ENCODE peak calls at places on chromosomes 3 and 15, in five cellular contexts. Z, X, K, N and C are unnamed samples.
A peak's percentile ranks its signal among the peaks of the same experiment; 100 is the strongest.

GRCh38 chr3:100024520-100025303 is 89.6 kb downstream of the FILIP1L start:
- DNase-seq in Z (no peak), X (no peak), K (no peak), N (no peak), C (no peak)

GRCh38 chr3:132730891-132731580 is 8.8 kb upstream of the NPHP3 start:
- DNase-seq in Z (peak; percentile 8), X (no peak), K (no peak), N (no peak), C (no peak)

GRCh38 chr15:77988386-77989301 is 88.9 kb downstream of the TBC1D2B start:
- DNase-seq in Z (no peak), X (peak; percentile 12), K (peak; percentile 18), N (no peak), C (no peak)

GRCh38 chr15:90337256-90337655 is 14.8 kb upstream of the ZNF774 start:
- DNase-seq in Z (no peak), X (no peak), K (no peak), N (no peak), C (no peak)

GRCh38 chr3:159726231-159726964 is 262.2 kb upstream of the IL12A start:
- DNase-seq in Z (no peak), X (no peak), K (no peak), N (peak; percentile 55), C (no peak)

GRCh38 chr15:81373996-81374395 is at the start of gene TMC3:
- DNase-seq in Z (no peak), X (no peak), K (no peak), N (no peak), C (no peak)

GRCh38 chr3:147730311-147730710 is 321.1 kb downstream of the ZIC1 start:
- DNase-seq in Z (no peak), X (no peak), K (no peak), N (no peak), C (no peak)

GRCh38 chr15:99014803-99015676 is 7.4 kb upstream of the PGPEP1L start:
- DNase-seq in Z (peak; percentile 61), X (peak; percentile 84), K (peak; percentile 65), N (peak; percentile 36), C (peak; percentile 43)

GRCh38 chr3:16112910-16113504 is 61.5 kb upstream of the GALNT15 start:
- DNase-seq in Z (no peak), X (no peak), K (no peak), N (no peak), C (no peak)

GRCh38 chr3:57691411-57692133 is 1.3 kb downstream of the DENND6A start:
- DNase-seq in Z (no peak), X (no peak), K (peak; percentile 18), N (no peak), C (no peak)

GRCh38 chr3:178236555-178237277 is 299.5 kb upstream of the KCNMB2 start:
- DNase-seq in Z (no peak), X (no peak), K (no peak), N (no peak), C (no peak)

GRCh38 chr15:47965297-47965696 is 155.5 kb upstream of the SLC24A5 start:
- DNase-seq in Z (no peak), X (no peak), K (no peak), N (no peak), C (no peak)

GRCh38 chr15:99755692-99756409 is 22.6 kb upstream of the LYSMD4 start:
- DNase-seq in Z (peak; percentile 84), X (peak; percentile 50), K (peak; percentile 26), N (peak; percentile 56), C (peak; percentile 44)

GRCh38 chr15:67108122-67108871 is 42.9 kb downstream of the SMAD3 start:
- DNase-seq in Z (no peak), X (no peak), K (no peak), N (no peak), C (no peak)

GRCh38 chr3:165868088-165868487 is 30.9 kb upstream of the BCHE start:
- DNase-seq in Z (no peak), X (no peak), K (no peak), N (no peak), C (no peak)

GRCh38 chr15:75982468-75982867 is 29.8 kb downstream of the NRG4 start:
- DNase-seq in Z (no peak), X (no peak), K (no peak), N (no peak), C (no peak)

GRCh38 chr3:168847293-168847883 is 751.7 kb upstream of the GOLIM4 start:
- DNase-seq in Z (no peak), X (no peak), K (no peak), N (no peak), C (peak; percentile 3)

GRCh38 chr15:52326758-52327157 is 31.2 kb upstream of the MYO5C start:
- DNase-seq in Z (no peak), X (no peak), K (no peak), N (no peak), C (no peak)

GRCh38 chr15:91865486-91865885 is 12.0 kb downstream of the SLCO3A1 start:
- DNase-seq in Z (no peak), X (no peak), K (no peak), N (no peak), C (no peak)

GRCh38 chr15:31359722-31360111 is 33.1 kb downstream of the KLF13 start:
- DNase-seq in Z (no peak), X (no peak), K (no peak), N (no peak), C (no peak)

GRCh38 chr3:64063207-64063981 is 40.1 kb upstream of the PSMD6 start:
- DNase-seq in Z (peak; percentile 36), X (no peak), K (no peak), N (no peak), C (no peak)

GRCh38 chr3:184776916-184777315 is 35.0 kb upstream of the VPS8 start:
- DNase-seq in Z (no peak), X (no peak), K (no peak), N (no peak), C (no peak)

GRCh38 chr3:193842029-193842782 is 249.2 kb downstream of the OPA1 start:
- DNase-seq in Z (no peak), X (no peak), K (no peak), N (no peak), C (no peak)
- TF ChIP-seq POLR2A in Z (no peak), X (no peak), K (no peak), N (no peak), C (no peak)

GRCh38 chr3:187042062-187042745 is 97.1 kb downstream of the RPL39L start:
- DNase-seq in Z (no peak), X (no peak), K (no peak), N (no peak), C (no peak)

GRCh38 chr3:187044871-187045552 is 94.3 kb downstream of the RPL39L start:
- DNase-seq in Z (no peak), X (no peak), K (no peak), N (no peak), C (no peak)

GRCh38 chr3:187041362-187042061 is 97.8 kb downstream of the RPL39L start:
- DNase-seq in Z (no peak), X (no peak), K (no peak), N (no peak), C (no peak)

GRCh38 chr3:187044206-187044605 is 95.1 kb downstream of the RPL39L start:
- DNase-seq in Z (no peak), X (no peak), K (no peak), N (no peak), C (no peak)

GRCh38 chr3:187042874-187043458 is 96.3 kb downstream of the RPL39L start:
- DNase-seq in Z (no peak), X (no peak), K (no peak), N (no peak), C (no peak)
- TF ChIP-seq POLR2A in Z (no peak), X (no peak), K (no peak), N (no peak), C (no peak)

GRCh38 chr3:188689101-188689574 is 482.6 kb upstream of the TPRG1 start:
- DNase-seq in Z (no peak), X (no peak), K (no peak), N (no peak), C (no peak)

GRCh38 chr3:188690076-188690475 is 481.7 kb upstream of the TPRG1 start:
- DNase-seq in Z (no peak), X (no peak), K (no peak), N (no peak), C (no peak)

GRCh38 chr3:188685789-188686188 is 486.0 kb upstream of the TPRG1 start:
- DNase-seq in Z (no peak), X (no peak), K (no peak), N (no peak), C (no peak)

GRCh38 chr3:188686319-188686718 is 485.5 kb upstream of the TPRG1 start:
- DNase-seq in Z (no peak), X (no peak), K (no peak), N (no peak), C (no peak)

GRCh38 chr3:188687389-188687788 is 484.4 kb upstream of the TPRG1 start:
- DNase-seq in Z (no peak), X (no peak), K (no peak), N (no peak), C (no peak)
- TF ChIP-seq POLR2A in Z (no peak), X (no peak), K (no peak), N (no peak), C (no peak)

GRCh38 chr3:180059351-180059750 is 22.6 kb upstream of the PEX5L start:
- DNase-seq in Z (no peak), X (no peak), K (no peak), N (no peak), C (no peak)

GRCh38 chr3:180066598-180066997 is 29.9 kb upstream of the PEX5L start:
- DNase-seq in Z (no peak), X (no peak), K (no peak), N (no peak), C (no peak)

GRCh38 chr3:180062771-180063170 is 26.0 kb upstream of the PEX5L start:
- DNase-seq in Z (no peak), X (no peak), K (no peak), N (no peak), C (no peak)

DNA sequence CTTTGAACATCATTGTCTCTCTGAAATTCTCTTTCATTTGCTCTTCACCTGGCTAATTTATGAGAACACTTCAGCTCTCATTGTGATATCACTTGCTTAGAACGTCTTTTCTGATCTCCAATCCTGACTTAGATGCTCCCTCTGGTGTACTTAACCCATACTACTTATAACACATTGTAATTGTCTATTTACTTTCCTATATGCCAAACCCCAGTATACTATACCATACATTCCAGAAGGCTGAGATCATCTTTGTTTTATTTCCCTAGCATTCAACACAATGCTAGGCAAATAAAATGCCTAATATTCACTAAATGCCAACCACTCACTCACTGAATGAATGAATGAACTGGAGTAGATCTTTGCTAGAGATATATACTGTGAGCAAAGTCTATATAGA is 27.0 kb upstream of the PEX5L start:
- DNase-seq in Z (no peak), X (no peak), K (no peak), N (no peak), C (no peak)
- TF ChIP-seq POLR2A in Z (no peak), X (no peak), K (no peak), N (no peak), C (no peak)